ENCODE peak calls at places on chromosomes 5 and 9, in four cellular contexts. W is HEK293T, P is C1 segment of cervical spinal cord, L is neural crest cell. U is an unnamed sample.
A peak's percentile ranks its signal among the peaks of the same experiment; 100 is the strongest.

GRCh38 chr5:77012601-77013000 is 17.6 kb upstream of the AGGF1 start:
- DNase-seq in L (no peak), W (no peak), P (no peak), U (no peak)

GRCh38 chr5:95941756-95942155 is 19.9 kb downstream of the ELL2 start:
- DNase-seq in W (no peak), L (no peak), P (no peak), U (no peak)

GRCh38 chr9:77514886-77515711 is 133.0 kb downstream of the GNA14 start:
- DNase-seq in W (no peak), P (no peak), L (no peak), U (no peak)

GRCh38 chr5:76838481-76839261 is 11.1 kb upstream of the S100Z start:
- DNase-seq in P (no peak), W (no peak), L (no peak), U (no peak)

GRCh38 chr5:135335031-135335828 is 63.8 kb downstream of the MACROH2A1 start:
- DNase-seq in L (no peak), P (no peak), W (no peak), U (no peak)

GRCh38 chr5:10621837-10622236 is 58.0 kb downstream of the ANKRD33B start:
- DNase-seq in W (no peak), L (no peak), P (no peak), U (no peak)

GRCh38 chr9:17614929-17615328 is 36.1 kb downstream of the SH3GL2 start:
- DNase-seq in W (peak; percentile 6), P (no peak), L (no peak), U (no peak)

GRCh38 chr5:9947231-9947693 is 302.4 kb downstream of the ATPSCKMT start:
- DNase-seq in L (no peak), W (no peak), P (peak; percentile 1), U (no peak)

GRCh38 chr9:86637515-86637914 is 283.3 kb upstream of the TUT7 start:
- DNase-seq in L (peak; percentile 89), P (no peak), W (peak; percentile 69), U (peak; percentile 77)

GRCh38 chr5:3615829-3616228 is 20.2 kb downstream of the IRX1 start:
- DNase-seq in P (no peak), L (no peak), W (no peak), U (no peak)